ENCODE peak calls at places on chromosomes 7 and 10, in ten cellular contexts. N is lower lobe of right lung, W is choroid plexus epithelial cell, U is Panc1, B is adrenal gland, R is spleen, J is fibroblast of the aortic adventitia, V is psoas muscle, T is stomach, H is breast epithelium. X is an unnamed sample.

GRCh38 chr10:62083413-62083794 is 181.9 kb downstream of the ARID5B start:
- DNase-seq in N (no peak), W (peak; percentile 73), U (no peak), B (no peak), R (no peak), J (peak; percentile 69), V (no peak), T (no peak), H (no peak), X (peak; percentile 79)

GRCh38 chr7:81457858-81458522 is 311.9 kb downstream of the HGF start:
- DNase-seq in N (no peak), W (peak; percentile 70), U (no peak), B (no peak), R (no peak), J (peak; percentile 73), V (no peak), T (no peak), H (no peak), X (peak; percentile 69)

GRCh38 chr7:130365093-130365492 is 15.2 kb upstream of the CPA1 start:
- DNase-seq in N (no peak), W (no peak), U (no peak), B (no peak), R (peak; percentile 13), J (no peak), V (no peak), T (no peak), H (no peak), X (no peak)

GRCh38 chr10:98432330-98432729 is 14.4 kb downstream of the HPS1 start:
- DNase-seq in N (no peak), W (no peak), U (no peak), B (no peak), R (no peak), J (no peak), V (no peak), T (no peak), H (no peak), X (no peak)

GRCh38 chr10:97683556-97684357 is 3.3 kb downstream of the AVPI1 start:
- DNase-seq in N (peak; percentile 57), W (peak; percentile 62), U (no peak), B (peak; percentile 46), R (no peak), J (peak; percentile 55), V (no peak), T (peak; percentile 37), H (no peak), X (peak; percentile 55)

GRCh38 chr7:11970132-11970531 is 138.1 kb upstream of the THSD7A start:
- DNase-seq in N (no peak), W (no peak), U (no peak), B (no peak), R (no peak), J (no peak), V (no peak), T (no peak), H (no peak), X (no peak)

GRCh38 chr7:129667116-129667515 is 55.6 kb downstream of the NRF1 start:
- DNase-seq in N (no peak), W (no peak), U (no peak), B (no peak), R (no peak), J (no peak), V (no peak), T (no peak), H (no peak), X (no peak)

GRCh38 chr10:15141136-15142067 is 27.1 kb downstream of the NMT2 start:
- DNase-seq in N (no peak), W (no peak), U (no peak), B (no peak), R (no peak), J (peak; percentile 36), V (no peak), T (no peak), H (no peak), X (peak; percentile 36)

GRCh38 chr10:21022821-21023220 is 125.7 kb upstream of the NEBL start:
- DNase-seq in N (no peak), W (peak; percentile 68), U (no peak), B (no peak), R (no peak), J (no peak), V (no peak), T (no peak), H (no peak), X (peak; percentile 73)

GRCh38 chr10:21020545-21020944 is 123.4 kb upstream of the NEBL start:
- DNase-seq in N (no peak), W (peak; percentile 34), U (no peak), B (no peak), R (no peak), J (no peak), V (no peak), T (peak; percentile 32), H (no peak), X (peak; percentile 38)

GRCh38 chr10:21021231-21021630 is 124.1 kb upstream of the NEBL start:
- DNase-seq in N (no peak), W (no peak), U (no peak), B (no peak), R (no peak), J (no peak), V (no peak), T (no peak), H (no peak), X (no peak)

DNA sequence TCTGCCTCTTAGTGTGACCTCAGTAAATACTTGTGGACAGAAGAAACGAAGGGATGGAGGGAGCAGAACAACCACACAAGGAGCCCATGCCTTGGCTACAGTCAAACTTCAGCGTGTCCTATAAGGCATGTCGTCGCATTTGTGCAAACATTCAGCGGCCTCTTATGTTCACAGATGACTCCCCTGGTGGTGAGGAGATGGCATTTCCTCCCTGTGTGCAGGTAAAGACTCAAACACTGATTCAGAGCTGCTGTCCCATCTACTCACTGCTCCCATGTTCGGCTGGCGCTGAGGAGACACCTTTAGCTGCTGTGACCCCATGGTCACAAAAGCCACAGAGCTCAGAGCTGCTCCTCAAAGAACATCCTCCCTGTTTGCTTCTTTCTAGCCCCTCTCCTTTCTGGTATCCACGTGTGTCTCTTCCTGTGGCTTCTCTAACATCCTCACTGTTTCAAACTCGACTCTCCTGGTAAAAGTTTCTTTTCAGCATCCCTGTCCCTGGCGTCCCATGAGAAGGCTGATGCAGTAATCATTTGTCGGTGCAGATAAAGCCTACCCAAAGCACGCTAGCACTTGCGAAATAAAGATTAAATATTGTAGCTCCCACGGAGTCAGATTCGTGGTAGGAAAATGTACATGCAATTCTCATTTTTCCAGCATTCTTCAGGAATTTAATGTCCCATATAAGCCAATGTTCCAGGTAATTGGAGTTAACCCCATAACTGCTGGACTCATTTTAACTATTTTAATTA is 124.9 kb upstream of the NEBL start:
- DNase-seq in N (no peak), W (no peak), U (no peak), B (no peak), R (no peak), J (no peak), V (no peak), T (no peak), H (no peak), X (peak; percentile 90)
- TF ChIP-seq CTCF in N (no peak), W (peak; percentile 29), U (peak; percentile 27), B (no peak), R (no peak), J (no peak), V (no peak), T (no peak), H (no peak), X (peak; percentile 16)

GRCh38 chr10:30491204-30491603 is 57.2 kb downstream of the MAP3K8 start:
- DNase-seq in N (no peak), W (peak; percentile 40), U (no peak), B (peak; percentile 48), R (no peak), J (peak; percentile 63), V (no peak), T (no peak), H (no peak), X (peak; percentile 81)

GRCh38 chr10:30490289-30491000 is 56.5 kb downstream of the MAP3K8 start:
- DNase-seq in N (no peak), W (no peak), U (no peak), B (no peak), R (no peak), J (no peak), V (no peak), T (no peak), H (no peak), X (no peak)

GRCh38 chr10:30491832-30492530 is 58.0 kb downstream of the MAP3K8 start:
- DNase-seq in N (no peak), W (no peak), U (no peak), B (no peak), R (no peak), J (no peak), V (no peak), T (no peak), H (no peak), X (no peak)

GRCh38 chr10:30489291-30489823 is 55.4 kb downstream of the MAP3K8 start:
- DNase-seq in N (no peak), W (no peak), U (no peak), B (no peak), R (no peak), J (no peak), V (no peak), T (no peak), H (no peak), X (no peak)

DNA sequence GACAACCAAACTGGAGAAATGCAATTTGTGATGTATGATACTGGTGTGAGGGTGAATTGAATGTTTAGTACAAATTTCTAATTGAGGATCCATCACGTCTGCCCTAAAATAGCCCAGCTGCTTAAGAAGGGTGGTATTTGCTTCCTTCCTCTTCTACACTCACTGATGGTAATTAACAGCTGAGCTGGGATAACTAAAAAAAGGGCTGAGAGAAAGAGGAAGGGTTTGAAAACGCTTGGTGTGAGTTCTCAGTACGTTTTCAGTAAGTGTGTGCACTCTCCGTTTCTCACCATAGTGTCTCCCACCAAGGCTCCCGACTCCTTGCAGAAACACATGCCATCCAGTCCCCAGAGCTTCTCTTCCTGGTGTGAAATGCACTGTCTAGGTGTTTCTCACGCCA is 54.3 kb downstream of the MAP3K8 start:
- DNase-seq in N (no peak), W (no peak), U (no peak), B (no peak), R (no peak), J (no peak), V (no peak), T (no peak), H (no peak), X (no peak)
- H3K4me3 ChIP-seq in N (no peak overlapping the region), W (no peak overlapping the region), U (no peak overlapping the region), B (no peak overlapping the region), R (no peak overlapping the region), J (no peak overlapping the region), V (no peak overlapping the region), T (no peak overlapping the region), H (no peak overlapping the region), X (no peak overlapping the region)

GRCh38 chr10:32139223-32140073 is 83.2 kb upstream of the KIF5B start:
- DNase-seq in N (peak; percentile 82), W (peak; percentile 97), U (peak; percentile 27), B (peak; percentile 96), R (peak; percentile 84), J (peak; percentile 95), V (peak; percentile 85), T (peak; percentile 68), H (peak; percentile 77), X (peak; percentile 93)
- TF ChIP-seq CTCF in N (no peak), W (no peak), U (no peak), B (no peak), R (no peak), J (peak; percentile 25), V (no peak), T (no peak), H (no peak), X (peak; percentile 9)

GRCh38 chr7:76337147-76337546 is 21.6 kb downstream of the YWHAG start:
- DNase-seq in N (no peak), W (no peak), U (no peak), B (no peak), R (no peak), J (no peak), V (no peak), T (no peak), H (no peak), X (no peak)

GRCh38 chr7:76342222-76342621 is 16.6 kb downstream of the YWHAG start:
- DNase-seq in N (no peak), W (no peak), U (no peak), B (no peak), R (no peak), J (no peak), V (no peak), T (no peak), H (no peak), X (no peak)

GRCh38 chr7:76340617-76341131 is 18.1 kb downstream of the YWHAG start:
- DNase-seq in N (no peak), W (peak; percentile 89), U (no peak), B (no peak), R (no peak), J (peak; percentile 89), V (no peak), T (no peak), H (no peak), X (peak; percentile 83)

GRCh38 chr7:76336094-76336493 is 22.7 kb downstream of the YWHAG start:
- DNase-seq in N (no peak), W (no peak), U (no peak), B (no peak), R (no peak), J (no peak), V (no peak), T (no peak), H (no peak), X (no peak)

DNA sequence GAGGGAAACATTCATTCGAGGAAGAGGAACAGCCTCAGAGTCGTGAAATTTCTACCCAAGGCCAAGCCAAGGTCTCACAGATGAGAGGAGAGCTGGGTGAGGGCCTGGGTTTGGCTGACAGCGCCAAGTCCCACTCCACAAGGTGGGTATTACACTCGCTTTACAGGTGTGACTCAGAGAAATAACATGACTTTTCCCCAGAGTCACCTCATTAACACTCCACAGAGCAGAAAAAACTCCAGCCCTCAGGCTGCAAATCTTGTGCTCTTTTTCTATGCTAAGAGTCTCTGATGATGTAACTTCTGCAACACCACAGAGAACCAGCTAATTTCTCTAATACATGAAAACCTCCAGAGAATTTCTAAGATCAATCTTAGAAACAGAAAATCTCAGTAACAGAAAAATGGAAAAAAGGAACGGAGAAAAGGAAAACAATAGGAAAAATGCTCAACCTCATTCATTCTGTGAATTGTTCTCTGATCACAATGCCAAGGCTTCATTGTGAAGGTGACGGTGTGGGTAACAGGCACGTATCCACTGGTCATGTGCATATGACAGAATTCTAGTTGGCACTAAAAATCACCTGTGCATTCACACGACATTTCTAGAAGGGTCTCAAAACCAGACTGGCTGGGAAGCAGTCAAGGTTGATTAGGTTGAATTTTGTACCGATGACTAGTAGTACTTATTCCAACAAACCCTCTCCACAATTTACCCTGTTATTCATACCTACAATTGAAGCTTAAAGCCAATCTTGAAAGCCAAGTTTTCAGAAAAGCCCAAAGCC is 20.3 kb downstream of the YWHAG start:
- DNase-seq in N (no peak), W (peak; percentile 22), U (no peak), B (no peak), R (no peak), J (peak; percentile 46), V (no peak), T (no peak), H (no peak), X (no peak)
- H3K4me3 ChIP-seq in N (no peak overlapping the region), W (no peak overlapping the region), U (no peak overlapping the region), B (no peak overlapping the region), R (no peak overlapping the region), J (no peak overlapping the region), V (no peak overlapping the region), T (no peak overlapping the region), H (no peak overlapping the region), X (no peak overlapping the region)

X was measured in cardiac fibroblast.